ENCODE peak calls at places on chromosomes 3 and 15, in ten cellular contexts. C is CD8-positive, alpha-beta T cell; Z is SJCRH30; G is memory B cell; R is endothelial cell of umbilical vein; V is T-cell; I is NCI-H446; U is endothelial cell; T is iris pigment epithelial cell; K is NCI-H1092. P is an unnamed sample.

GRCh38 chr15:82307714-82308081 is 41.6 kb downstream of the GOLGA6L10 start:
- DNase-seq in T (no peak), V (no peak), U (no peak), G (no peak), R (no peak), Z (no peak), C (no peak), K (no peak), I (no peak), P (no peak)

GRCh38 chr15:74319596-74320357 is 47.7 kb downstream of the CYP11A1 start:
- DNase-seq in G (no peak), R (no peak), V (no peak), I (no peak), C (no peak), U (peak), K (peak), T (no peak), Z (peak), P (no peak)

GRCh38 chr3:33915796-33916589 is 117.6 kb downstream of the PDCD6IP start:
- DNase-seq in G (no peak), Z (peak), I (no peak), C (no peak), V (peak), T (peak), K (no peak), R (no peak), U (no peak), P (no peak)

GRCh38 chr3:38721207-38721772 is 71.8 kb upstream of the SCN5A start:
- DNase-seq in G (no peak), V (no peak), Z (no peak), R (no peak), C (no peak), I (no peak), K (no peak), T (no peak), U (no peak), P (no peak)

GRCh38 chr15:100616700-100617099 is 14.3 kb downstream of the ASB7 start:
- DNase-seq in I (no peak), Z (no peak), K (no peak), C (no peak), V (no peak), R (no peak), U (no peak), G (no peak), T (no peak), P (no peak)

GRCh38 chr15:67882487-67883227 is 42.8 kb upstream of the RNU6-1 start:
- DNase-seq in U (no peak), Z (no peak), V (no peak), C (no peak), T (peak), I (no peak), R (no peak), G (no peak), K (no peak), P (no peak)

GRCh38 chr3:82640254-82640653 is 878.8 kb upstream of the GBE1 start:
- DNase-seq in Z (no peak), U (no peak), C (no peak), I (no peak), R (no peak), G (no peak), K (no peak), T (no peak), V (no peak), P (no peak)

GRCh38 chr3:25021816-25022215 is 406.2 kb upstream of the RARB start:
- DNase-seq in C (no peak), T (peak), Z (no peak), R (peak), G (no peak), I (peak), V (no peak), K (no peak), U (no peak), P (no peak)

GRCh38 chr15:75650908-75651809 is 3.4 kb downstream of the SNX33 start:
- DNase-seq in T (peak), I (no peak), C (no peak), V (no peak), Z (no peak), K (no peak), R (peak), U (no peak), G (no peak), P (no peak)

GRCh38 chr3:100425321-100425720 is 24.0 kb downstream of the LNP1 start:
- DNase-seq in I (no peak), K (no peak), T (no peak), V (no peak), U (no peak), Z (no peak), R (peak), G (no peak), C (no peak), P (no peak)

GRCh38 chr3:37024820-37025405 is 31.6 kb downstream of the MLH1 start:
- DNase-seq in Z (no peak), C (no peak), T (no peak), U (no peak), V (no peak), G (no peak), K (no peak), R (no peak), I (no peak), P (no peak)

GRCh38 chr3:182812123-182812522 is 18.8 kb downstream of the ATP11B start:
- DNase-seq in T (no peak), C (no peak), Z (peak), K (no peak), R (no peak), V (no peak), G (no peak), I (no peak), U (no peak), P (no peak)

GRCh38 chr3:125136966-125137365 is 75.6 kb downstream of the SLC12A8 start:
- DNase-seq in Z (no peak), R (no peak), I (no peak), K (no peak), T (no peak), G (no peak), C (no peak), U (no peak), V (no peak), P (no peak)

GRCh38 chr3:65729553-65729952 is 309.2 kb downstream of the MAGI1 start:
- DNase-seq in Z (peak), V (no peak), G (no peak), T (peak), U (no peak), R (peak), K (peak), I (peak), C (no peak), P (no peak)

GRCh38 chr3:40780341-40780800 is 255.6 kb downstream of the ZNF621 start:
- DNase-seq in R (peak), G (no peak), T (peak), U (peak), I (no peak), V (no peak), Z (peak), K (peak), C (no peak), P (no peak)

GRCh38 chr3:63029921-63030320 is 154.7 kb upstream of the CADPS start:
- DNase-seq in C (no peak), R (no peak), G (no peak), Z (no peak), I (no peak), K (no peak), U (no peak), T (no peak), V (no peak), P (no peak)

GRCh38 chr3:46383211-46383945 is 12.6 kb downstream of the CCR5 start:
- DNase-seq in U (no peak), C (no peak), G (peak), K (no peak), V (no peak), R (no peak), Z (no peak), I (no peak), T (no peak), P (no peak)

GRCh38 chr3:126315916-126316514 is 41.2 kb downstream of the KLF15 start:
- DNase-seq in K (no peak), U (no peak), I (no peak), C (no peak), Z (no peak), G (no peak), V (no peak), T (no peak), R (no peak), P (no peak)

GRCh38 chr15:87722941-87723691 is 533.4 kb downstream of the NTRK3 start:
- DNase-seq in C (no peak), V (no peak), T (peak), I (no peak), K (peak), G (no peak), R (no peak), U (no peak), Z (peak), P (no peak)

GRCh38 chr3:195907730-195908438 is 467 bp downstream of the TNK2 start:
- DNase-seq in G (peak), I (peak), V (peak), Z (peak), T (no peak), K (no peak), C (peak), U (no peak), R (no peak), P (peak)

GRCh38 chr3:123475786-123476185 is 26.9 kb upstream of the ADCY5 start:
- DNase-seq in Z (no peak), G (no peak), C (no peak), K (no peak), I (no peak), V (no peak), R (no peak), T (no peak), U (no peak), P (no peak)

GRCh38 chr3:64943861-64944260 is 256.1 kb upstream of the ADAMTS9 start:
- DNase-seq in V (no peak), G (no peak), Z (no peak), K (no peak), I (no peak), T (no peak), R (no peak), U (no peak), C (no peak), P (no peak)

GRCh38 chr3:114213669-114214541 is 23.5 kb downstream of the ZNF80 start:
- DNase-seq in V (peak), R (peak), G (peak), U (no peak), K (no peak), I (no peak), T (peak), C (peak), Z (no peak), P (peak)

GRCh38 chr3:58336135-58336882 is 3.6 kb downstream of the PXK start:
- DNase-seq in T (peak), U (no peak), C (no peak), R (no peak), I (no peak), V (no peak), G (no peak), Z (no peak), K (no peak), P (no peak)

GRCh38 chr3:23800731-23801130 is 5.0 kb upstream of the UBE2E1 start:
- DNase-seq in V (no peak), K (no peak), Z (peak), I (peak), T (no peak), U (no peak), C (no peak), R (peak), G (no peak), P (no peak)

GRCh38 chr3:124217542-124217941 is 225.6 kb upstream of the ROPN1 start:
- DNase-seq in R (peak), T (peak), G (no peak), U (peak), K (no peak), Z (peak), V (no peak), C (no peak), I (peak), P (no peak)

GRCh38 chr15:36067483-36068274 is 511.7 kb upstream of the CDIN1 start:
- DNase-seq in I (no peak), K (no peak), T (no peak), U (no peak), V (no peak), R (no peak), C (no peak), G (no peak), Z (no peak), P (no peak)

GRCh38 chr15:43939070-43939469 is 112.3 kb downstream of the WDR76 start:
- DNase-seq in K (no peak), Z (peak), R (peak), V (no peak), T (peak), G (no peak), C (no peak), U (peak), I (peak), P (no peak)

GRCh38 chr15:52718551-52718950 is 39.4 kb upstream of the ATOSA start:
- DNase-seq in K (no peak), Z (no peak), T (no peak), R (no peak), V (no peak), I (no peak), G (no peak), C (no peak), U (no peak), P (no peak)

GRCh38 chr15:60917469-60918130 is 311.5 kb downstream of the RORA start:
- DNase-seq in K (no peak), U (no peak), G (no peak), I (no peak), V (no peak), R (no peak), Z (peak), C (no peak), T (peak), P (no peak)

GRCh38 chr3:197132916-197133530 is 103.4 kb upstream of the MELTF start:
- DNase-seq in Z (peak), K (no peak), I (no peak), R (no peak), G (no peak), V (no peak), C (no peak), T (peak), U (no peak), P (no peak)

GRCh38 chr3:8970971-8971589 is 7.8 kb upstream of the RAD18 start:
- DNase-seq in T (peak), R (peak), I (peak), K (peak), C (peak), G (peak), V (peak), Z (peak), U (peak), P (peak)

GRCh38 chr15:75097939-75098338 is 74.5 kb downstream of the PPCDC start:
- DNase-seq in I (no peak), Z (no peak), K (no peak), R (no peak), G (no peak), T (no peak), C (no peak), V (no peak), U (no peak), P (no peak)

GRCh38 chr15:90000175-90000923 is 775 bp upstream of the ZNF710 start:
- DNase-seq in C (peak), R (peak), U (peak), G (no peak), K (no peak), T (no peak), I (no peak), V (no peak), Z (peak), P (no peak)

GRCh38 chr3:104920512-104920911 is 446.2 kb upstream of the ALCAM start:
- DNase-seq in K (no peak), Z (no peak), C (no peak), G (no peak), V (no peak), U (no peak), I (no peak), T (no peak), R (no peak), P (no peak)

GRCh38 chr3:42507751-42508335 is 5.4 kb downstream of the VIPR1 start:
- DNase-seq in T (no peak), V (no peak), R (no peak), U (no peak), Z (no peak), C (no peak), K (no peak), G (no peak), I (no peak), P (no peak)